ENCODE peak calls at places on chromosomes 12 and 14, in seven cellular contexts. One of them, this sample, is unnamed.

GRCh38 chr12:124568431-124569374 is 1.3 kb upstream of the NCOR2 start:
- DNase-seq in stimulated activated naive CD4-positive, alpha-beta T cell: peak
- DNase-seq in naive thymus-derived CD8-positive, alpha-beta T cell: peak
- DNase-seq in fibroblast of the aortic adventitia: peak
- DNase-seq in SK-N-DZ: peak
- DNase-seq in H9: peak
- DNase-seq in psoas muscle: peak
- DNase-seq in this sample: peak

GRCh38 chr14:54844479-54844878 is 58.1 kb downstream of the GCH1 start:
- DNase-seq in stimulated activated naive CD4-positive, alpha-beta T cell: no peak
- DNase-seq in naive thymus-derived CD8-positive, alpha-beta T cell: no peak
- DNase-seq in fibroblast of the aortic adventitia: no peak
- DNase-seq in SK-N-DZ: no peak
- DNase-seq in H9: no peak
- DNase-seq in psoas muscle: no peak
- DNase-seq in this sample: no peak

GRCh38 chr12:121438905-121439304 is 39.0 kb downstream of the RNF34 start:
- DNase-seq in stimulated activated naive CD4-positive, alpha-beta T cell: no peak
- DNase-seq in naive thymus-derived CD8-positive, alpha-beta T cell: no peak
- DNase-seq in fibroblast of the aortic adventitia: no peak
- DNase-seq in SK-N-DZ: no peak
- DNase-seq in H9: no peak
- DNase-seq in psoas muscle: no peak
- DNase-seq in this sample: no peak

GRCh38 chr14:66009104-66009503 is 477.1 kb upstream of the CCDC196 start:
- DNase-seq in stimulated activated naive CD4-positive, alpha-beta T cell: no peak
- DNase-seq in naive thymus-derived CD8-positive, alpha-beta T cell: no peak
- DNase-seq in fibroblast of the aortic adventitia: peak
- DNase-seq in SK-N-DZ: no peak
- DNase-seq in H9: no peak
- DNase-seq in psoas muscle: no peak
- DNase-seq in this sample: no peak

GRCh38 chr12:121467638-121468403 is 67.9 kb downstream of the RNF34 start:
- DNase-seq in stimulated activated naive CD4-positive, alpha-beta T cell: no peak
- DNase-seq in naive thymus-derived CD8-positive, alpha-beta T cell: no peak
- DNase-seq in fibroblast of the aortic adventitia: no peak
- DNase-seq in SK-N-DZ: no peak
- DNase-seq in H9: peak
- DNase-seq in psoas muscle: no peak
- DNase-seq in this sample: peak

GRCh38 chr12:118850244-118850825 is 131.0 kb upstream of the SRRM4 start:
- DNase-seq in stimulated activated naive CD4-positive, alpha-beta T cell: no peak
- DNase-seq in naive thymus-derived CD8-positive, alpha-beta T cell: no peak
- DNase-seq in fibroblast of the aortic adventitia: no peak
- DNase-seq in SK-N-DZ: no peak
- DNase-seq in H9: peak
- DNase-seq in psoas muscle: no peak
- DNase-seq in this sample: no peak

GRCh38 chr12:76237086-76237701 is 111.0 kb downstream of the BBS10 start:
- DNase-seq in stimulated activated naive CD4-positive, alpha-beta T cell: no peak
- DNase-seq in naive thymus-derived CD8-positive, alpha-beta T cell: no peak
- DNase-seq in fibroblast of the aortic adventitia: no peak
- DNase-seq in SK-N-DZ: no peak
- DNase-seq in H9: no peak
- DNase-seq in psoas muscle: no peak
- DNase-seq in this sample: no peak

GRCh38 chr12:10740182-10740581 is 17.1 kb upstream of the YBX3 start:
- DNase-seq in stimulated activated naive CD4-positive, alpha-beta T cell: no peak
- DNase-seq in naive thymus-derived CD8-positive, alpha-beta T cell: no peak
- DNase-seq in fibroblast of the aortic adventitia: no peak
- DNase-seq in SK-N-DZ: no peak
- DNase-seq in H9: no peak
- DNase-seq in psoas muscle: no peak
- DNase-seq in this sample: no peak

GRCh38 chr14:54920052-54920451 is 17.4 kb upstream of the GCH1 start:
- DNase-seq in stimulated activated naive CD4-positive, alpha-beta T cell: no peak
- DNase-seq in naive thymus-derived CD8-positive, alpha-beta T cell: no peak
- DNase-seq in fibroblast of the aortic adventitia: no peak
- DNase-seq in SK-N-DZ: no peak
- DNase-seq in H9: no peak
- DNase-seq in psoas muscle: no peak
- DNase-seq in this sample: no peak